ENCODE peak calls at places on chromosomes 13 and 19, in five cellular contexts. S, K, J, N and T are unnamed samples.

GRCh38 chr13:77741587-77741972 is 44.1 kb downstream of the SLAIN1 start:
- DNase-seq in S (no peak), K (no peak), J (no peak), N (no peak), T (no peak)

GRCh38 chr19:1079566-1080111 is 12.7 kb downstream of the ARHGAP45 start:
- DNase-seq in S (no peak), K (no peak), J (peak; percentile 78), N (no peak), T (no peak)

GRCh38 chr13:113092776-113093579 is 12.6 kb upstream of the F7 start:
- DNase-seq in S (no peak), K (no peak), J (no peak), N (no peak), T (no peak)

GRCh38 chr19:33405491-33406461 is 32.3 kb downstream of the CEBPG start:
- DNase-seq in S (no peak), K (no peak), J (no peak), N (no peak), T (no peak)

GRCh38 chr13:95604534-95604915 is 40.0 kb downstream of the DZIP1 start:
- DNase-seq in S (no peak), K (no peak), J (no peak), N (no peak), T (no peak)

GRCh38 chr13:113497217-113497616 is 6.7 kb upstream of the DCUN1D2 start:
- DNase-seq in S (no peak), K (no peak), J (no peak), N (no peak), T (no peak)

GRCh38 chr13:31946091-31946770 is 85.3 kb upstream of the FRY start:
- DNase-seq in S (no peak), K (no peak), J (no peak), N (peak; percentile 40), T (no peak)

GRCh38 chr19:17553256-17553655 is 2.2 kb upstream of the COLGALT1 start:
- DNase-seq in S (peak; percentile 93), K (peak; percentile 79), J (no peak), N (no peak), T (peak; percentile 67)

GRCh38 chr19:3476830-3477229 is 3.5 kb downstream of the SMIM24 start:
- DNase-seq in S (no peak), K (no peak), J (no peak), N (no peak), T (no peak)